ENCODE peak calls at places on chromosomes 5 and 9, in ten cellular contexts. K is H7; R is mucosa of descending colon; N is adipocyte; J is Calu3; X is stimulated activated naive B cell treated with anti-CD40 and anti-IgM and Interleukin-4, amounts not matched to agents 10 μg/mL and 1 μg/mL and 100 μg/mL, for 72 hours; Z is kidney tubule cell; Y is ACHN; T is LoVo; C is NCI-H2107. P is an unnamed sample.

GRCh38 chr9:82271099-82271498 is 282.5 kb downstream of the SPATA31D1 start:
- DNase-seq in K (no peak), R (no peak), N (peak), J (no peak), X (no peak), Z (no peak), Y (no peak), T (no peak), C (no peak), P (no peak)

GRCh38 chr5:166369817-166370216 is 1921.6 kb upstream of the WWC1 start:
- DNase-seq in K (no peak), R (no peak), N (no peak), J (no peak), X (no peak), Z (no peak), Y (no peak), T (no peak), C (no peak), P (no peak)

GRCh38 chr5:75363726-75364495 is 26.9 kb downstream of the HMGCR start:
- DNase-seq in K (no peak), R (peak), N (no peak), J (no peak), X (no peak), Z (peak), Y (no peak), T (no peak), C (no peak), P (no peak)

GRCh38 chr9:110148384-110148783 is 59.6 kb downstream of the C9orf152 start:
- DNase-seq in K (no peak), R (no peak), N (peak), J (no peak), X (peak), Z (no peak), Y (no peak), T (no peak), C (no peak), P (peak)

GRCh38 chr9:80026121-80026520 is 454.4 kb downstream of the TLE4 start:
- DNase-seq in K (no peak), R (no peak), N (peak), J (no peak), X (no peak), Z (no peak), Y (no peak), T (no peak), C (no peak), P (no peak)

GRCh38 chr5:153883829-153884228 is 154.9 kb downstream of the FAM114A2 start:
- DNase-seq in K (no peak), R (no peak), N (no peak), J (no peak), X (no peak), Z (no peak), Y (no peak), T (no peak), C (no peak), P (no peak)

GRCh38 chr5:141898448-141899094 is 20.4 kb upstream of the PCDH1 start:
- DNase-seq in K (no peak), R (no peak), N (peak), J (no peak), X (no peak), Z (no peak), Y (no peak), T (no peak), C (no peak), P (no peak)

GRCh38 chr5:107619781-107620180 is 51.0 kb downstream of the EFNA5 start:
- DNase-seq in K (no peak), R (no peak), N (peak), J (no peak), X (no peak), Z (no peak), Y (no peak), T (no peak), C (no peak), P (no peak)

GRCh38 chr9:93297659-93298497 is 113.9 kb downstream of the WNK2 start:
- DNase-seq in K (peak), R (no peak), N (no peak), J (no peak), X (no peak), Z (no peak), Y (no peak), T (no peak), C (no peak), P (peak)

GRCh38 chr5:143213231-143213850 is 190.1 kb downstream of the NR3C1 start:
- DNase-seq in K (peak), R (no peak), N (peak), J (no peak), X (no peak), Z (peak), Y (no peak), T (no peak), C (no peak), P (no peak)

GRCh38 chr9:115640887-115641286 is 512.7 kb upstream of the PAPPA start:
- DNase-seq in K (no peak), R (no peak), N (peak), J (no peak), X (no peak), Z (peak), Y (no peak), T (no peak), C (no peak), P (no peak)

GRCh38 chr9:129173296-129174101 is 4.6 kb downstream of the IER5L start:
- DNase-seq in K (peak), R (no peak), N (peak), J (no peak), X (no peak), Z (no peak), Y (no peak), T (no peak), C (no peak), P (no peak)

GRCh38 chr9:7097785-7098420 is 340.1 kb downstream of the KDM4C start:
- DNase-seq in K (no peak), R (no peak), N (peak), J (no peak), X (no peak), Z (no peak), Y (no peak), T (no peak), C (no peak), P (no peak)

GRCh38 chr9:77440057-77440456 is 208.1 kb downstream of the GNA14 start:
- DNase-seq in K (peak), R (no peak), N (peak), J (no peak), X (no peak), Z (no peak), Y (no peak), T (no peak), C (peak), P (no peak)

GRCh38 chr5:113807384-113808053 is 294.0 kb downstream of the YTHDC2 start:
- DNase-seq in K (no peak), R (no peak), N (peak), J (no peak), X (no peak), Z (peak), Y (no peak), T (no peak), C (no peak), P (no peak)

GRCh38 chr9:97804059-97804365 is 49.0 kb upstream of the FOXE1 start:
- DNase-seq in K (no peak), R (no peak), N (no peak), J (no peak), X (no peak), Z (no peak), Y (no peak), T (no peak), C (no peak), P (no peak)

GRCh38 chr5:102867999-102868662 is 113.0 kb downstream of the PAM start:
- DNase-seq in K (no peak), R (no peak), N (peak), J (no peak), X (no peak), Z (no peak), Y (no peak), T (peak), C (no peak), P (no peak)

GRCh38 chr9:110160163-110160562 is 47.8 kb downstream of the C9orf152 start:
- DNase-seq in K (no peak), R (no peak), N (no peak), J (no peak), X (no peak), Z (no peak), Y (no peak), T (no peak), C (no peak), P (no peak)

GRCh38 chr9:34999576-34999975 is 10.0 kb downstream of the DNAJB5 start:
- DNase-seq in K (no peak), R (no peak), N (no peak), J (no peak), X (no peak), Z (no peak), Y (no peak), T (no peak), C (no peak), P (no peak)

GRCh38 chr5:82642313-82642712 is 364.2 kb upstream of the RPS23 start:
- DNase-seq in K (no peak), R (no peak), N (no peak), J (peak), X (no peak), Z (no peak), Y (no peak), T (no peak), C (no peak), P (no peak)

GRCh38 chr9:120916573-120916972 is 10.0 kb downstream of the TRAF1 start:
- DNase-seq in K (peak), R (no peak), N (peak), J (no peak), X (no peak), Z (no peak), Y (no peak), T (no peak), C (no peak), P (no peak)

GRCh38 chr5:64615895-64616294 is 74.4 kb upstream of the SHISAL2B start:
- DNase-seq in K (no peak), R (no peak), N (no peak), J (no peak), X (no peak), Z (peak), Y (peak), T (no peak), C (no peak), P (no peak)

GRCh38 chr9:105357937-105358336 is 89.9 kb upstream of the FSD1L start:
- DNase-seq in K (no peak), R (no peak), N (no peak), J (no peak), X (no peak), Z (no peak), Y (no peak), T (no peak), C (no peak), P (no peak)

GRCh38 chr5:7856855-7857254 is 5.9 kb upstream of the CFAP90 start:
- DNase-seq in K (peak), R (no peak), N (peak), J (peak), X (no peak), Z (peak), Y (peak), T (no peak), C (peak), P (no peak)

GRCh38 chr5:90709323-90710148 is 150.9 kb downstream of the ADGRV1 start:
- DNase-seq in K (peak), R (peak), N (peak), J (peak), X (no peak), Z (peak), Y (peak), T (peak), C (no peak), P (no peak)

GRCh38 chr5:139133237-139133636 is 64.9 kb downstream of the SIL1 start:
- DNase-seq in K (no peak), R (no peak), N (no peak), J (no peak), X (no peak), Z (no peak), Y (no peak), T (no peak), C (no peak), P (no peak)

GRCh38 chr5:2393556-2393955 is 357.9 kb downstream of the IRX2 start:
- DNase-seq in K (no peak), R (no peak), N (no peak), J (no peak), X (no peak), Z (no peak), Y (no peak), T (no peak), C (no peak), P (no peak)